ENCODE peak calls at places on chromosomes 5 and 9, in five cellular contexts. One of them, this sample, is unnamed.

GRCh38 chr9:101312661-101313060 is 72.1 kb downstream of the BAAT start:
- DNase-seq in lung: no peak
- DNase-seq in COR-L47: no peak
- DNase-seq in RPMI7951: no peak
- DNase-seq in endothelial cell: no peak
- DNase-seq in this sample: no peak

GRCh38 chr9:96071245-96072124 is 196.0 kb downstream of the ERCC6L2 start:
- DNase-seq in COR-L47: no peak
- DNase-seq in RPMI7951: no peak
- DNase-seq in lung: no peak
- DNase-seq in endothelial cell: peak
- DNase-seq in this sample: no peak

GRCh38 chr9:88197781-88198345 is 59.6 kb upstream of the SPATA31C2 start:
- DNase-seq in RPMI7951: peak
- DNase-seq in lung: no peak
- DNase-seq in endothelial cell: no peak
- DNase-seq in COR-L47: no peak
- DNase-seq in this sample: no peak

GRCh38 chr5:135393691-135394090 is 5.3 kb downstream of the MACROH2A1 start:
- DNase-seq in RPMI7951: peak
- DNase-seq in lung: no peak
- DNase-seq in COR-L47: no peak
- DNase-seq in endothelial cell: no peak
- DNase-seq in this sample: no peak

GRCh38 chr5:58322453-58322852 is 137.4 kb downstream of the PLK2 start:
- DNase-seq in lung: no peak
- DNase-seq in endothelial cell: no peak
- DNase-seq in RPMI7951: peak
- DNase-seq in COR-L47: no peak
- DNase-seq in this sample: no peak

GRCh38 chr9:118418887-118419620 is 714.9 kb downstream of the TLR4 start:
- DNase-seq in endothelial cell: no peak
- DNase-seq in COR-L47: no peak
- DNase-seq in lung: no peak
- DNase-seq in RPMI7951: peak
- DNase-seq in this sample: no peak

GRCh38 chr5:15026944-15027343 is 155.4 kb upstream of the ANKH start:
- DNase-seq in lung: no peak
- DNase-seq in endothelial cell: no peak
- DNase-seq in COR-L47: peak
- DNase-seq in RPMI7951: no peak
- DNase-seq in this sample: no peak

GRCh38 chr9:105890046-105890822 is 195.9 kb downstream of the TMEM38B start:
- DNase-seq in RPMI7951: no peak
- DNase-seq in endothelial cell: no peak
- DNase-seq in lung: no peak
- DNase-seq in COR-L47: no peak
- DNase-seq in this sample: no peak

GRCh38 chr9:113941056-113941455 is 64.9 kb downstream of the ZNF618 start:
- DNase-seq in endothelial cell: no peak
- DNase-seq in lung: no peak
- DNase-seq in RPMI7951: no peak
- DNase-seq in COR-L47: no peak
- DNase-seq in this sample: no peak

GRCh38 chr5:72633041-72633445 is 125.8 kb upstream of the ZNF366 start:
- DNase-seq in endothelial cell: no peak
- DNase-seq in lung: no peak
- DNase-seq in RPMI7951: no peak
- DNase-seq in COR-L47: no peak
- DNase-seq in this sample: no peak

GRCh38 chr9:6549106-6549505 is 96.4 kb downstream of the GLDC start:
- DNase-seq in endothelial cell: no peak
- DNase-seq in COR-L47: peak
- DNase-seq in RPMI7951: no peak
- DNase-seq in lung: no peak
- DNase-seq in this sample: peak

GRCh38 chr9:97382099-97382718 is 29.7 kb upstream of the TDRD7 start:
- DNase-seq in endothelial cell: no peak
- DNase-seq in lung: no peak
- DNase-seq in RPMI7951: no peak
- DNase-seq in COR-L47: no peak
- DNase-seq in this sample: no peak

GRCh38 chr9:134536101-134536900 is 105.3 kb upstream of the COL5A1 start:
- DNase-seq in endothelial cell: no peak
- DNase-seq in COR-L47: no peak
- DNase-seq in lung: no peak
- DNase-seq in RPMI7951: peak
- DNase-seq in this sample: no peak

GRCh38 chr9:89701221-89701798 is 96.5 kb downstream of the GADD45G start:
- DNase-seq in endothelial cell: no peak
- DNase-seq in COR-L47: no peak
- DNase-seq in lung: no peak
- DNase-seq in RPMI7951: no peak
- DNase-seq in this sample: no peak

GRCh38 chr9:117494401-117495130 is 79.7 kb upstream of the ASTN2 start:
- DNase-seq in lung: no peak
- DNase-seq in COR-L47: peak
- DNase-seq in RPMI7951: peak
- DNase-seq in endothelial cell: no peak
- DNase-seq in this sample: peak

GRCh38 chr5:150255659-150256415 is 33.7 kb downstream of the CAMK2A start:
- DNase-seq in endothelial cell: peak
- DNase-seq in COR-L47: no peak
- DNase-seq in RPMI7951: no peak
- DNase-seq in lung: no peak
- DNase-seq in this sample: no peak

GRCh38 chr5:179821298-179822058 is 773 bp downstream of the SQSTM1 start:
- DNase-seq in lung: peak
- DNase-seq in COR-L47: peak
- DNase-seq in RPMI7951: peak
- DNase-seq in endothelial cell: peak
- DNase-seq in this sample: peak

GRCh38 chr5:131640043-131640856 is 5.2 kb upstream of the RAPGEF6 start:
- DNase-seq in RPMI7951: no peak
- DNase-seq in lung: no peak
- DNase-seq in endothelial cell: no peak
- DNase-seq in COR-L47: no peak
- DNase-seq in this sample: no peak

This sample was measured in NCI-H1105 treated with DMSO at 0.1 percent for 48 hours.